ENCODE peak calls at places on chromosome 21, in eight cellular contexts. One of them, this sample, is unnamed.

GRCh38 chr21:42187976-42188653 is 30.8 kb upstream of the ABCG1 start:
- DNase-seq in left ventricle myocardium inferior: no peak
- DNase-seq in tibial artery: no peak
- DNase-seq in aorta: peak
- DNase-seq in RWPE2: no peak
- DNase-seq in effector memory CD4-positive, alpha-beta T cell: peak
- DNase-seq in AG04449: no peak
- DNase-seq in epithelial cell of esophagus: peak
- DNase-seq in this sample: no peak

GRCh38 chr21:23217597-23217996 is 2219.4 kb downstream of the NCAM2 start:
- DNase-seq in left ventricle myocardium inferior: no peak
- DNase-seq in tibial artery: no peak
- DNase-seq in aorta: no peak
- DNase-seq in RWPE2: no peak
- DNase-seq in effector memory CD4-positive, alpha-beta T cell: no peak
- DNase-seq in AG04449: no peak
- DNase-seq in epithelial cell of esophagus: no peak
- DNase-seq in this sample: no peak

GRCh38 chr21:41663805-41664788 is 102.8 kb downstream of the RIPK4 start:
- DNase-seq in left ventricle myocardium inferior: no peak
- DNase-seq in tibial artery: peak
- DNase-seq in aorta: no peak
- DNase-seq in RWPE2: peak
- DNase-seq in effector memory CD4-positive, alpha-beta T cell: no peak
- DNase-seq in AG04449: no peak
- DNase-seq in epithelial cell of esophagus: peak
- DNase-seq in this sample: no peak

GRCh38 chr21:42495765-42496119 is 282 bp downstream of the RSPH1 start:
- DNase-seq in left ventricle myocardium inferior: no peak
- DNase-seq in tibial artery: no peak
- DNase-seq in aorta: no peak
- DNase-seq in RWPE2: no peak
- DNase-seq in effector memory CD4-positive, alpha-beta T cell: no peak
- DNase-seq in AG04449: no peak
- DNase-seq in epithelial cell of esophagus: peak
- DNase-seq in this sample: no peak

GRCh38 chr21:21200939-21201610 is 202.9 kb downstream of the NCAM2 start:
- DNase-seq in left ventricle myocardium inferior: no peak
- DNase-seq in tibial artery: no peak
- DNase-seq in aorta: no peak
- DNase-seq in RWPE2: no peak
- DNase-seq in effector memory CD4-positive, alpha-beta T cell: no peak
- DNase-seq in AG04449: no peak
- DNase-seq in epithelial cell of esophagus: no peak
- DNase-seq in this sample: no peak

GRCh38 chr21:31741116-31741515 is 9.2 kb upstream of the SCAF4 start:
- DNase-seq in left ventricle myocardium inferior: no peak
- DNase-seq in tibial artery: no peak
- DNase-seq in aorta: no peak
- DNase-seq in RWPE2: no peak
- DNase-seq in effector memory CD4-positive, alpha-beta T cell: no peak
- DNase-seq in AG04449: no peak
- DNase-seq in epithelial cell of esophagus: no peak
- DNase-seq in this sample: no peak

GRCh38 chr21:27831821-27832569 is 865.1 kb upstream of the ADAMTS5 start:
- DNase-seq in left ventricle myocardium inferior: no peak
- DNase-seq in tibial artery: no peak
- DNase-seq in aorta: no peak
- DNase-seq in RWPE2: no peak
- DNase-seq in effector memory CD4-positive, alpha-beta T cell: no peak
- DNase-seq in AG04449: no peak
- DNase-seq in epithelial cell of esophagus: peak
- DNase-seq in this sample: no peak

GRCh38 chr21:34166468-34166867 is 93.1 kb downstream of the MRPS6 start:
- DNase-seq in left ventricle myocardium inferior: no peak
- DNase-seq in tibial artery: no peak
- DNase-seq in aorta: no peak
- DNase-seq in RWPE2: no peak
- DNase-seq in effector memory CD4-positive, alpha-beta T cell: no peak
- DNase-seq in AG04449: no peak
- DNase-seq in epithelial cell of esophagus: no peak
- DNase-seq in this sample: no peak

GRCh38 chr21:41500931-41501381 is 7.0 kb downstream of the TMPRSS2 start:
- DNase-seq in left ventricle myocardium inferior: no peak
- DNase-seq in tibial artery: no peak
- DNase-seq in aorta: no peak
- DNase-seq in RWPE2: no peak
- DNase-seq in effector memory CD4-positive, alpha-beta T cell: no peak
- DNase-seq in AG04449: no peak
- DNase-seq in epithelial cell of esophagus: no peak
- DNase-seq in this sample: no peak

GRCh38 chr21:42400525-42400924 is 3.2 kb upstream of the UBASH3A start:
- DNase-seq in left ventricle myocardium inferior: no peak
- DNase-seq in tibial artery: no peak
- DNase-seq in aorta: no peak
- DNase-seq in RWPE2: no peak
- DNase-seq in effector memory CD4-positive, alpha-beta T cell: no peak
- DNase-seq in AG04449: no peak
- DNase-seq in epithelial cell of esophagus: peak
- DNase-seq in this sample: peak

GRCh38 chr21:42227909-42228708 is 9.2 kb downstream of the ABCG1 start:
- DNase-seq in left ventricle myocardium inferior: peak
- DNase-seq in tibial artery: peak
- DNase-seq in aorta: peak
- DNase-seq in RWPE2: peak
- DNase-seq in effector memory CD4-positive, alpha-beta T cell: peak
- DNase-seq in AG04449: no peak
- DNase-seq in epithelial cell of esophagus: peak
- DNase-seq in this sample: peak

GRCh38 chr21:41142051-41142795 is 25.7 kb upstream of the BACE2 start:
- DNase-seq in left ventricle myocardium inferior: no peak
- DNase-seq in tibial artery: peak
- DNase-seq in aorta: peak
- DNase-seq in RWPE2: no peak
- DNase-seq in effector memory CD4-positive, alpha-beta T cell: no peak
- DNase-seq in AG04449: peak
- DNase-seq in epithelial cell of esophagus: peak
- DNase-seq in this sample: peak

GRCh38 chr21:15063081-15063820 is 1.5 kb downstream of the NRIP1 start:
- DNase-seq in left ventricle myocardium inferior: no peak
- DNase-seq in tibial artery: no peak
- DNase-seq in aorta: no peak
- DNase-seq in RWPE2: no peak
- DNase-seq in effector memory CD4-positive, alpha-beta T cell: no peak
- DNase-seq in AG04449: no peak
- DNase-seq in epithelial cell of esophagus: peak
- DNase-seq in this sample: no peak

GRCh38 chr21:31557956-31558838 is 101.3 kb upstream of the SOD1 start:
- DNase-seq in left ventricle myocardium inferior: no peak
- DNase-seq in tibial artery: no peak
- DNase-seq in aorta: no peak
- DNase-seq in RWPE2: no peak
- DNase-seq in effector memory CD4-positive, alpha-beta T cell: peak
- DNase-seq in AG04449: no peak
- DNase-seq in epithelial cell of esophagus: peak
- DNase-seq in this sample: no peak

GRCh38 chr21:17679002-17679600 is 66.4 kb upstream of the BTG3 start:
- DNase-seq in left ventricle myocardium inferior: no peak
- DNase-seq in tibial artery: no peak
- DNase-seq in aorta: no peak
- DNase-seq in RWPE2: no peak
- DNase-seq in effector memory CD4-positive, alpha-beta T cell: no peak
- DNase-seq in AG04449: peak
- DNase-seq in epithelial cell of esophagus: peak
- DNase-seq in this sample: peak

GRCh38 chr21:36859744-36860501 is 106.5 kb downstream of the HLCS start:
- DNase-seq in left ventricle myocardium inferior: peak
- DNase-seq in tibial artery: peak
- DNase-seq in aorta: peak
- DNase-seq in RWPE2: peak
- DNase-seq in effector memory CD4-positive, alpha-beta T cell: no peak
- DNase-seq in AG04449: no peak
- DNase-seq in epithelial cell of esophagus: peak
- DNase-seq in this sample: no peak

GRCh38 chr21:27001526-27001925 is 34.6 kb upstream of the ADAMTS5 start:
- DNase-seq in left ventricle myocardium inferior: no peak
- DNase-seq in tibial artery: no peak
- DNase-seq in aorta: no peak
- DNase-seq in RWPE2: no peak
- DNase-seq in effector memory CD4-positive, alpha-beta T cell: no peak
- DNase-seq in AG04449: no peak
- DNase-seq in epithelial cell of esophagus: no peak
- DNase-seq in this sample: no peak

GRCh38 chr21:41921089-41921819 is 32.6 kb downstream of the C2CD2 start:
- DNase-seq in left ventricle myocardium inferior: no peak
- DNase-seq in tibial artery: no peak
- DNase-seq in aorta: no peak
- DNase-seq in RWPE2: no peak
- DNase-seq in effector memory CD4-positive, alpha-beta T cell: no peak
- DNase-seq in AG04449: no peak
- DNase-seq in epithelial cell of esophagus: no peak
- DNase-seq in this sample: no peak

GRCh38 chr21:28865488-28866186 is 127.0 kb downstream of the LTN1 start:
- DNase-seq in left ventricle myocardium inferior: no peak
- DNase-seq in tibial artery: no peak
- DNase-seq in aorta: no peak
- DNase-seq in RWPE2: no peak
- DNase-seq in effector memory CD4-positive, alpha-beta T cell: no peak
- DNase-seq in AG04449: no peak
- DNase-seq in epithelial cell of esophagus: peak
- DNase-seq in this sample: no peak

DNA sequence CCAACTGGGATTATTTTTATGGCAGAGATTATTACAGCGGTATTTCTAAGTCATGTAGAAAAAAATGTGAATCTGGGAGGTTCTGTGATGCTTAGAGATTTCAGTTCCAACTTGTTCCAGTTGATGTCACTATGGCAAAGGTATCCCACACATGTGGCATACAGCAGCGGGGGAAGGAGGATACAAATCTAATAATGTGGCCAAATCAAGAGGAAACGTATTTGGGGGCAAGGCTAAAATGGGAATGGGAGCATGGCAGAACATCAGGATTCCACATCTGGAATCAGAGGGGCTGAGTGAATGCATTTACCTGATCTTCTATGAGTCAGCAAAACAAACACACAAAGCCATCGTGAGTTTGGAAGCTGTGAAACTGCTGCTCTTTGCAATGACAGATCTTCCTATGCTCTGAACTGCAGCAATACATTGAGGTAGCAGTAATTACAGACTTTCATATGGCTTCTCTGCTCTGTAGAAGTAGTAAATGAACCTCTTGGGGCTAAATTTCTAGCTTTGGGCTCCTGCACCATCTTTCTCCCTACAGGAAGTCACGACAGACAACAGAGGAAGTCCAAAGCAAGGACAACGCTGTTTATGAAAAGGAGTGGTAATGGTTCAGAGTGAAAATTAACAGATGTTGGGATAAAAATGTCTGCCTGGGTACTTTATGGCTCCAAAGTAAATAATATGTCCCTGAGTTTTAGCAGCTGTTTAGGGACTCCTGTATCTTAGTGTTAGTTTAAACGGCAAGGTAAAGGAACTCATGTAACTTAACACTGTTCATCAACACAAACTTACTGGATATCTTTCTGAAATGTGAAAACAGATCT is 55.6 kb downstream of the GABPA start:
- DNase-seq in left ventricle myocardium inferior: no peak
- DNase-seq in tibial artery: no peak
- DNase-seq in aorta: no peak
- DNase-seq in RWPE2: no peak
- DNase-seq in effector memory CD4-positive, alpha-beta T cell: no peak
- DNase-seq in AG04449: no peak
- DNase-seq in epithelial cell of esophagus: peak
- DNase-seq in this sample: peak
- H3K4me3 ChIP-seq in left ventricle myocardium inferior: peak
- H3K4me3 ChIP-seq in tibial artery: peak
- H3K4me3 ChIP-seq in aorta: peak
- H3K4me3 ChIP-seq in RWPE2: no peak
- H3K4me3 ChIP-seq in effector memory CD4-positive, alpha-beta T cell: peak
- H3K4me3 ChIP-seq in AG04449: peak
- H3K4me3 ChIP-seq in epithelial cell of esophagus: peak
- H3K4me3 ChIP-seq in this sample: peak

DNA sequence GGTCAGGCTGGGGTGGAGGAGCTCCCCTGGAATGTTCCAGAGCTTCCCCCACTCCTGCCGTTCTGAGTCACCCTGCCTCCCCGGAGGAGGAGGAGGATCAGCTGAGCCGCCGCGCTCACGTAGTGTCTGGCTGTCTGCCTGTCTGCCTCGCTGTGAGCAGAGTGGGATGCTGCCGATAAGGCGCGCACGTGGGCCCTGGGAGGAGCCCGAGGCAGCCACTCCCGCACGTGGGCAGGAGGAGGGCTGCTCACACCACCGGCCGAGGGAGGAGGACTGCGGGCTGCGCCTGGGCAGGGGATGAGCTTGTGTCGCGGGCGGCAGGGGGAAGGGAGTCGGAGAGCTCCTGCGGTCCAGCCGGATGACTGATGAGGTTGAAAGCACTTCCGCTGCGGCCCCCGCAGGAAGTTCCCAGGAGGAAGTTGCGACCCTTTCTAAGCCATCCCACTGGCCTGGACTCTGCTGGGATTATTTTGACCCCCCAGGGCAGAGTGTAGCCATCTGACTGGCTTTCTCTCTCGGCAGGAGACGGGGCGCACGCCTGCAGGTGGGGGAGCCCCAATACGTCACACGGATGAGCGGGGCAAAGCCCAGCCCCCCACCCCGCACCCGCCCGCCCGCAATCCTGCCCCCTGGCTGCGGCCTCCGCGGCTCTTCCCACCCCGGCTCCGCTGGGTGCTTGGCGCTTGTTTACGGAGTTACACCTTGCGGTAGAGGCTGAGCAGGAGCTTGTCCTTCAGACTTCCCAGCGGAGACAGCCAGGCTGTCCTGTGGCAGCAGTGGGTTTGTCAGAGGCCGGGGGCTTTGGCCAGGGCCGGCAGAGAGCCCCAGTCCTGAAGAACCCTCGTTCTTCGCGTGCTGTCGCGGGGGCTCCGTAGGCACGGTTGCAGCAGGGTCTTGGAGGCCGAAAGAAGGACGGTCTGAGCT is 9.8 kb downstream of the PDXK start:
- DNase-seq in left ventricle myocardium inferior: peak
- DNase-seq in tibial artery: peak
- DNase-seq in aorta: peak
- DNase-seq in RWPE2: peak
- DNase-seq in effector memory CD4-positive, alpha-beta T cell: peak
- DNase-seq in AG04449: peak
- DNase-seq in epithelial cell of esophagus: peak
- DNase-seq in this sample: peak
- H3K4me3 ChIP-seq in left ventricle myocardium inferior: peak
- H3K4me3 ChIP-seq in tibial artery: peak
- H3K4me3 ChIP-seq in aorta: peak
- H3K4me3 ChIP-seq in RWPE2: peak
- H3K4me3 ChIP-seq in effector memory CD4-positive, alpha-beta T cell: peak
- H3K4me3 ChIP-seq in AG04449: peak
- H3K4me3 ChIP-seq in epithelial cell of esophagus: peak
- H3K4me3 ChIP-seq in this sample: peak

GRCh38 chr21:45427331-45428271 is 22.6 kb downstream of the COL18A1 start:
- DNase-seq in left ventricle myocardium inferior: peak
- DNase-seq in tibial artery: peak
- DNase-seq in aorta: peak
- DNase-seq in RWPE2: peak
- DNase-seq in effector memory CD4-positive, alpha-beta T cell: no peak
- DNase-seq in AG04449: peak
- DNase-seq in epithelial cell of esophagus: peak
- DNase-seq in this sample: peak
- H3K4me3 ChIP-seq in left ventricle myocardium inferior: no peak
- H3K4me3 ChIP-seq in tibial artery: peak
- H3K4me3 ChIP-seq in aorta: no peak
- H3K4me3 ChIP-seq in RWPE2: no peak
- H3K4me3 ChIP-seq in effector memory CD4-positive, alpha-beta T cell: no peak
- H3K4me3 ChIP-seq in AG04449: no peak
- H3K4me3 ChIP-seq in epithelial cell of esophagus: no peak
- H3K4me3 ChIP-seq in this sample: no peak

GRCh38 chr21:38494254-38494648 is 4.0 kb downstream of the ERG start:
- DNase-seq in left ventricle myocardium inferior: no peak
- DNase-seq in tibial artery: no peak
- DNase-seq in aorta: no peak
- DNase-seq in RWPE2: no peak
- DNase-seq in effector memory CD4-positive, alpha-beta T cell: no peak
- DNase-seq in AG04449: no peak
- DNase-seq in epithelial cell of esophagus: no peak
- DNase-seq in this sample: no peak
- H3K4me3 ChIP-seq in left ventricle myocardium inferior: peak
- H3K4me3 ChIP-seq in tibial artery: no peak
- H3K4me3 ChIP-seq in aorta: no peak
- H3K4me3 ChIP-seq in RWPE2: no peak
- H3K4me3 ChIP-seq in effector memory CD4-positive, alpha-beta T cell: no peak
- H3K4me3 ChIP-seq in AG04449: no peak
- H3K4me3 ChIP-seq in epithelial cell of esophagus: no peak
- H3K4me3 ChIP-seq in this sample: no peak

This sample was measured in HFF-Myc.